ENCODE peak calls at places on chromosome 3, in ten cellular contexts. W is CD8-positive, alpha-beta T cell; H is neural crest cell; I is pancreas; E is epithelial cell of proximal tubule; P is astrocyte of the cerebellum; U is epithelial cell of esophagus; Y is glutamatergic neuron; Q is upper lobe of left lung; F is H9. D is an unnamed sample.

GRCh38 chr3:61936344-61936937 is 375.1 kb downstream of the PTPRG start:
- DNase-seq in W (no peak), H (peak; percentile 13), I (no peak), E (no peak), P (no peak), U (peak; percentile 42), Y (peak; percentile 71), Q (no peak), F (no peak), D (no peak)

GRCh38 chr3:142914286-142914811 is 25.5 kb upstream of the PCOLCE2 start:
- DNase-seq in W (no peak), H (no peak), I (no peak), E (no peak), P (no peak), U (no peak), Y (no peak), Q (no peak), F (no peak), D (no peak)

GRCh38 chr3:31615071-31615875 is 82.5 kb downstream of the STT3B start:
- DNase-seq in W (no peak), H (no peak), I (no peak), E (no peak), P (no peak), U (peak; percentile 28), Y (no peak), Q (no peak), F (no peak), D (no peak)

GRCh38 chr3:183548262-183548769 is 7.2 kb downstream of the KLHL6 start:
- DNase-seq in W (no peak), H (no peak), I (no peak), E (peak; percentile 99), P (peak; percentile 66), U (peak; percentile 93), Y (no peak), Q (no peak), F (peak; percentile 79), D (no peak)

GRCh38 chr3:149342413-149343340 is 9.2 kb upstream of the TM4SF18 start:
- DNase-seq in W (no peak), H (no peak), I (peak; percentile 37), E (no peak), P (peak; percentile 79), U (peak; percentile 85), Y (no peak), Q (no peak), F (no peak), D (no peak)

GRCh38 chr3:111610189-111610588 is 15.0 kb upstream of the ZBED2 start:
- DNase-seq in W (peak; percentile 16), H (no peak), I (no peak), E (no peak), P (peak; percentile 18), U (peak; percentile 86), Y (no peak), Q (no peak), F (no peak), D (no peak)

GRCh38 chr3:21449738-21450137 is 301.3 kb downstream of the ZNF385D start:
- DNase-seq in W (no peak), H (no peak), I (no peak), E (no peak), P (no peak), U (no peak), Y (no peak), Q (no peak), F (no peak), D (no peak)

GRCh38 chr3:51371943-51372557 is 13.0 kb upstream of the MANF start:
- DNase-seq in W (peak; percentile 31), H (peak; percentile 69), I (no peak), E (peak; percentile 32), P (peak; percentile 73), U (peak; percentile 78), Y (peak; percentile 57), Q (peak; percentile 40), F (peak; percentile 52), D (no peak)

DNA sequence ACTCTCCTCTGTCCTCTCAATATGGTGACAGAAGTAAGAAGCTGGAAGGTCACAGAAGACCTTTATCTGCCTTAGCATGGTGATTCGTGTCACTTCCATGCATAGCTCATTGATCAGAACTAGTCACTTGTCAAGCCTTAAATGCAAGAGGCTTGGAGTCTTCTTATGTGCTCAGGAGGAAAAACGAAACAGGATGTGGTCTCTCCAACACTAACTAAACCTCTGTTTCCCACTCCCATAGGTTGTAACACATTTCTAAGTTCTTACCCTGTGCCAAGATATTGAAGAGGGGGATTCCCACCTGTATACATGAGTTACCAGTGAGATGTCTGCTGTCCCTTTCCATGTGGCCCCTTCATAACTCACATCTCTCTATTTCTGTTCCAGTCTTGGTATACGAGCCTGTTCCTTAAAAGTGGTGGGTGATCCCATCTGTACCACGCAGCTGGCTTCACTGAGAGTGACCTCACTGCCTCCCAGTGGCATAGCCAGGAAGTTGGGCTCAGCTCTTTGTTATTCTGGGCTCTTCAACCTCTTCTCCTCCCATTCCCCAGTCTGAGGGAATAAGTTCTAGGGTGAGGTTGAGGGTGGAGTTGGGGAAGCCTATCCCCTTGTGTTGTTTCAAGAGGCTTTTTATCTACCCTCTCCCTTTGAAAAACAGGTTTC is 203.2 kb upstream of the PPP2R3A start:
- DNase-seq in W (no peak), H (no peak), I (no peak), E (no peak), P (no peak), U (no peak), Y (peak; percentile 25), Q (no peak), F (peak; percentile 41), D (no peak)
- TF ChIP-seq CTCF in W (no peak), H (peak; percentile 19), I (no peak), E (peak; percentile 51), P (no peak), U (no peak), Y (no peak), Q (no peak), F (peak; percentile 52), D (peak; percentile 40)

DNA sequence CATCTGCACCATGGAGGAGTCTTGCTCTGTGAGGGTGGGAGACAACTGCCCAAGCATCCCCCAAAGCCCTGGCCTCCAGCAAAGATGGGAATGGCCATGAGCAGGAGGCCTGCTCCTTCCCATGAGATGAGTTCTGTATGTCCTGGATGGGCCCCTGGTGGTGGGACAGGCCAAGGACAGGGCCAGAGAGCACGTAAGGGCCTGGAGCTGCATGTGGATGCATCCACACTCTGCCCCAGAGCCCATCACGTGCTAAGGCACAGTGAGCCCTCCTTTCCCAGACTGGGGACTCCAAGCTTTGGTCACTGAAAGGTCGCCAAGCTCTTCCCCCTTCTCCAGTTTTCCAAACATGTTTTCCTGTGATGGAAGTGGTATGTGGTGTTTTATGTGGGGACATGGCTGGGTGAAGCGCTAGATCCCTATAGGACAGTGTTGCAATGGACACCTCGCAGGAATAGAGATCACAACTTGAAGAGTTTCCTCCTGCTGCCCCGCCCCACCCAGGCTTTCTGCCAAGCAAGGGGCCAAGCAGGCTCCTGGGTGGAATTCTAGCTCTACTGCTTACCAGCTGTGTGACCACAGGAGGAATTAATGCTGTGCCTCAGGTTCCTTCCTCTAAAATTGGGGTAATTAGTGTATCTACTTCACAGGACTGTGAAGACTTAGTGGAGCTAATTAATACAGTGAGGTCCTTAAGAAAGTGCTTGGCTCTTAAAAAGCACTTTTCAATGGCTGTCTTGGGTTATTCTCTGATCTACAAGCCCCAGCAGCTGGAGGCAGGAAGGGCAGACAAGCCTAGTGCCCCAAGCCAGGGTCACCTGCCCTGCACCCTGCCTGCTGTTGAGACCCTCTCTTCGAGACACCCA is 106.4 kb upstream of the RPL32 start:
- DNase-seq in W (no peak), H (no peak), I (no peak), E (no peak), P (no peak), U (peak; percentile 86), Y (no peak), Q (peak; percentile 55), F (peak; percentile 45), D (no peak)
- TF ChIP-seq CTCF in W (no peak), H (no peak), I (no peak), E (peak; percentile 17), P (peak; percentile 13), U (peak; percentile 7), Y (peak; percentile 21), Q (no peak), F (peak; percentile 49), D (peak; percentile 45)

GRCh38 chr3:126978291-126978690 is 4.6 kb upstream of the PLXNA1 start:
- DNase-seq in W (no peak), H (no peak), I (no peak), E (no peak), P (no peak), U (no peak), Y (no peak), Q (no peak), F (no peak), D (no peak)
- TF ChIP-seq CTCF in W (no peak), H (no peak), I (no peak), E (no peak), P (no peak), U (no peak), Y (no peak), Q (no peak), F (no peak), D (no peak)

GRCh38 chr3:140276698-140277097 is 341.7 kb downstream of the CLSTN2 start:
- DNase-seq in W (no peak), H (peak; percentile 4), I (no peak), E (no peak), P (no peak), U (peak; percentile 32), Y (peak; percentile 24), Q (peak; percentile 53), F (peak; percentile 64), D (no peak)
- TF ChIP-seq CTCF in W (no peak), H (peak; percentile 34), I (no peak), E (peak; percentile 70), P (peak; percentile 50), U (no peak), Y (peak; percentile 13), Q (peak; percentile 20), F (peak; percentile 71), D (peak; percentile 45)

D was measured in type B pancreatic cell.